ENCODE peak calls at places on chromosomes 11 and 22, in ten cellular contexts. P, T, A, B, J, V, C, W, E and I are unnamed samples.

GRCh38 chr11:74870485-74870884 is 78.4 kb downstream of the XRRA1 start:
- DNase-seq in P (no peak), T (no peak), A (peak), B (peak), J (peak), V (peak), C (peak), W (peak), E (no peak), I (peak)

GRCh38 chr11:59223177-59223576 is 10.4 kb upstream of the MPEG1 start:
- DNase-seq in P (no peak), T (no peak), A (no peak), B (no peak), J (no peak), V (no peak), C (no peak), W (no peak), E (no peak), I (no peak)

GRCh38 chr11:107973641-107974040 is 35.1 kb upstream of the CUL5 start:
- DNase-seq in P (no peak), T (no peak), A (no peak), B (no peak), J (no peak), V (no peak), C (no peak), W (no peak), E (no peak), I (no peak)

GRCh38 chr11:66335531-66336233 is 552 bp downstream of the RIN1 start:
- DNase-seq in P (no peak), T (no peak), A (no peak), B (peak), J (no peak), V (no peak), C (no peak), W (no peak), E (no peak), I (peak)

GRCh38 chr11:12121504-12121903 is 11.1 kb downstream of the MICAL2 start:
- DNase-seq in P (peak), T (no peak), A (no peak), B (no peak), J (no peak), V (peak), C (no peak), W (no peak), E (no peak), I (no peak)

GRCh38 chr22:39814899-39815298 is 78.7 kb downstream of the ENTHD1 start:
- DNase-seq in P (no peak), T (no peak), A (no peak), B (peak), J (no peak), V (no peak), C (no peak), W (peak), E (no peak), I (no peak)

GRCh38 chr11:66868726-66869291 is 11.9 kb downstream of the LRFN4 start:
- DNase-seq in P (peak), T (no peak), A (no peak), B (no peak), J (peak), V (peak), C (peak), W (peak), E (no peak), I (peak)

GRCh38 chr11:115087791-115088190 is 409.5 kb downstream of the NXPE2 start:
- DNase-seq in P (no peak), T (no peak), A (no peak), B (no peak), J (no peak), V (no peak), C (no peak), W (no peak), E (no peak), I (no peak)